ENCODE peak calls at places on chromosome 7, in six cellular contexts. A is neuronal stem cell, I is mesenchymal stem cell, O is H9, Q is H1, Z is trophoblast cell. W is an unnamed sample.

GRCh38 chr7:3164363-3164762 is 120.7 kb upstream of the CARD11 start:
- DNase-seq in O (no peak), Z (peak; percentile 22), I (no peak), Q (no peak), A (no peak), W (no peak)

GRCh38 chr7:27151341-27151944 is 940 bp downstream of the HOXA3 start:
- DNase-seq in O (no peak), Z (no peak), I (no peak), Q (peak; percentile 52), A (no peak), W (no peak)

GRCh38 chr7:155597753-155598140 is 46.7 kb upstream of the RBM33 start:
- DNase-seq in A (no peak), Q (no peak), Z (peak; percentile 12), O (no peak), I (no peak), W (no peak)

GRCh38 chr7:43385856-43386255 is 197.1 kb upstream of the STK17A start:
- DNase-seq in Z (no peak), I (peak; percentile 22), O (no peak), Q (no peak), A (no peak), W (peak; percentile 1)

GRCh38 chr7:129828989-129829676 is 123.6 kb downstream of the UBE2H start:
- DNase-seq in Q (no peak), Z (no peak), O (peak; percentile 44), I (peak; percentile 16), A (no peak), W (no peak)

GRCh38 chr7:11751315-11751714 is 80.7 kb downstream of the THSD7A start:
- DNase-seq in I (no peak), Q (no peak), A (no peak), O (no peak), Z (peak; percentile 19), W (no peak)

GRCh38 chr7:51222916-51223315 is 93.7 kb downstream of the COBL start:
- DNase-seq in Q (peak; percentile 47), A (no peak), Z (no peak), I (no peak), O (peak; percentile 26), W (no peak)

GRCh38 chr7:138979226-138979979 is 1.8 kb downstream of the KIAA1549 start:
- DNase-seq in O (no peak), Z (no peak), I (peak; percentile 45), Q (no peak), A (no peak), W (peak; percentile 24)

GRCh38 chr7:74012842-74013249 is 15.1 kb upstream of the ELN start:
- DNase-seq in O (peak; percentile 44), A (no peak), I (peak; percentile 29), Q (no peak), Z (no peak), W (peak; percentile 29)

GRCh38 chr7:152760384-152761115 is 998 bp downstream of the ACTR3B start:
- DNase-seq in Q (no peak), A (no peak), I (peak; percentile 6), Z (no peak), O (no peak), W (peak; percentile 24)
- H3K14ac ChIP-seq in Q (no peak overlapping the region), A (no peak overlapping the region), I (no peak overlapping the region), Z (no peak overlapping the region), O (peak overlapping the region; percentile 99), W (peak overlapping the region; percentile 87)

GRCh38 chr7:24392774-24393173 is 108.8 kb downstream of the NPY start:
- DNase-seq in I (no peak), O (no peak), Z (no peak), Q (no peak), A (no peak), W (no peak)
- H4K8ac ChIP-seq in I (no peak overlapping the region), O (no peak overlapping the region), Z (no peak overlapping the region), Q (no peak overlapping the region), A (no peak overlapping the region), W (no peak overlapping the region)

GRCh38 chr7:66036382-66036781 is 39.2 kb upstream of the ASL start:
- DNase-seq in I (no peak), Q (no peak), A (no peak), O (no peak), Z (no peak), W (no peak)
- H3K14ac ChIP-seq in I (no peak overlapping the region), Q (no peak overlapping the region), A (no peak overlapping the region), O (no peak overlapping the region), Z (no peak overlapping the region), W (no peak overlapping the region)

DNA sequence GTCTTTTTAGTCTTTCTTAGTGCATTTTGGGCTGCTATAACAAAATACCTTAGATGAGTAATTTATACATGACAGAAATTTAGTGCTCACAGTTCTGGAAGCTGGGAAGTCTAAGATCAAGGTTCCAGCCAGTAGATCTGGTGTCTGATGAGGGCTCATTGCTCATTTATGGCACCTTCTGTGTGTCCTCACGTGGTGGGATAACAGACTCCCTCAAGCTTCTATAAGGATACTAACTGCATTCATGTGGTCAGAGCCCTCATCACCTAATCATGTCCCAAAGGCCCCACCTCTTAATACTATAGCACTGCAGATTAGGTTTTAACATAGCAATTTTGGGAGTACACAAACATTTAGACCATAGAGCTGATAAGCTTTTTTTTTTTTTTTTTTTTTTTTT is 80.4 kb downstream of the ZNRF2 start:
- DNase-seq in O (no peak), Q (no peak), Z (no peak), A (no peak), I (no peak), W (no peak)
- H4K8ac ChIP-seq in O (no peak overlapping the region), Q (no peak overlapping the region), Z (no peak overlapping the region), A (no peak overlapping the region), I (no peak overlapping the region), W (no peak overlapping the region)

W was measured in IMR-90.